ENCODE peak calls at places on chromosomes 12 and 14, in six cellular contexts. L, P, V, W, B and G are unnamed samples. For H3K4me1, the result is how much of the 10 kb centered on the place peaks cover.

GRCh38 chr14:103562135-103562384 is 397 bp downstream of the BAG5 start:
- DNase-seq in L (no peak), P (no peak), V (peak), W (no peak), B (no peak), G (no peak)

GRCh38 chr14:77061630-77062029 is 33.1 kb upstream of the IRF2BPL start:
- DNase-seq in L (no peak), P (no peak), V (peak), W (no peak), B (no peak), G (no peak)

GRCh38 chr12:112102127-112102526 is 6.5 kb downstream of the NAA25 start:
- DNase-seq in L (no peak), P (no peak), V (peak), W (no peak), B (no peak), G (no peak)

GRCh38 chr12:52428121-52428520 is 6.0 kb downstream of the KRT75 start:
- DNase-seq in L (no peak), P (no peak), V (no peak), W (no peak), B (no peak), G (no peak)

GRCh38 chr12:43805149-43805856 is 814 bp downstream of the TWF1 start:
- DNase-seq in L (no peak), P (no peak), V (no peak), W (peak), B (no peak), G (no peak)

GRCh38 chr12:42961395-42961794 is 371.8 kb upstream of the PRICKLE1 start:
- DNase-seq in L (peak), P (no peak), V (no peak), W (no peak), B (peak), G (peak)

GRCh38 chr12:67431436-67432049 is 162.4 kb downstream of the CAND1 start:
- DNase-seq in L (no peak), P (no peak), V (no peak), W (no peak), B (peak), G (no peak)

GRCh38 chr12:22858849-22859569 is 234.0 kb downstream of the ETNK1 start:
- DNase-seq in L (no peak), P (no peak), V (no peak), W (no peak), B (peak), G (no peak)

GRCh38 chr12:88812610-88813009 is 232.3 kb upstream of the KITLG start:
- DNase-seq in L (no peak), P (no peak), V (no peak), W (no peak), B (no peak), G (no peak)

GRCh38 chr14:91367173-91368171 is 50.1 kb downstream of the CCDC88C start:
- DNase-seq in L (peak), P (peak), V (no peak), W (no peak), B (peak), G (no peak)

GRCh38 chr12:12871587-12872138 is 19.7 kb upstream of the GPRC5A start:
- DNase-seq in L (no peak), P (no peak), V (no peak), W (no peak), B (no peak), G (no peak)

GRCh38 chr12:1013618-1014489 is 22.8 kb downstream of the ERC1 start:
- DNase-seq in L (no peak), P (peak), V (no peak), W (no peak), B (peak), G (no peak)

GRCh38 chr12:47270782-47271664 is 191.3 kb upstream of the AMIGO2 start:
- DNase-seq in L (no peak), P (peak), V (no peak), W (no peak), B (peak), G (peak)

GRCh38 chr14:57530571-57530970 is 36.9 kb upstream of the CCDC198 start:
- DNase-seq in L (no peak), P (no peak), V (no peak), W (no peak), B (no peak), G (no peak)

GRCh38 chr12:32964981-32965585 is 68.5 kb upstream of the PKP2 start:
- DNase-seq in L (no peak), P (no peak), V (no peak), W (no peak), B (no peak), G (no peak)

GRCh38 chr12:110244829-110245228 is 36.2 kb upstream of the ATP2A2 start:
- DNase-seq in L (no peak), P (no peak), V (no peak), W (no peak), B (no peak), G (peak)

GRCh38 chr14:103727313-103728000 is 11.8 kb downstream of the ZFYVE21 start:
- DNase-seq in L (no peak), P (no peak), V (no peak), W (no peak), B (no peak), G (no peak)

GRCh38 chr14:106586098-106586704 is 1059.8 kb downstream of the TMEM121 start:
- DNase-seq in L (peak), P (no peak), V (no peak), W (no peak), B (no peak), G (peak)

GRCh38 chr14:52008136-52008535 is 18.8 kb downstream of the RTRAF start:
- DNase-seq in L (no peak), P (no peak), V (no peak), W (no peak), B (no peak), G (no peak)

GRCh38 chr12:1633459-1633858 is 4.4 kb downstream of the WNT5B start:
- DNase-seq in L (no peak), P (no peak), V (no peak), W (no peak), B (no peak), G (no peak)

GRCh38 chr12:46921754-46922113 is 95.9 kb upstream of the SLC38A4 start:
- DNase-seq in L (no peak), P (peak), V (no peak), W (no peak), B (peak), G (no peak)

GRCh38 chr12:82817368-82817767 is 130.7 kb downstream of the TMTC2 start:
- DNase-seq in L (no peak), P (no peak), V (no peak), W (no peak), B (no peak), G (no peak)

GRCh38 chr12:113862570-113863454 is 103.3 kb downstream of the RBM19 start:
- DNase-seq in L (no peak), P (peak), V (no peak), W (no peak), B (peak), G (peak)

GRCh38 chr14:105192866-105193731 is 12.0 kb upstream of the NUDT14 start:
- DNase-seq in L (no peak), P (no peak), V (no peak), W (no peak), B (peak), G (peak)

GRCh38 chr12:80702889-80703605 is 4.4 kb upstream of the MYF6 start:
- DNase-seq in L (no peak), P (peak), V (no peak), W (no peak), B (peak), G (peak)
- H3K4me3 ChIP-seq in L (no peak), P (no peak), V (no peak), W (no peak), B (no peak), G (peak)

DNA sequence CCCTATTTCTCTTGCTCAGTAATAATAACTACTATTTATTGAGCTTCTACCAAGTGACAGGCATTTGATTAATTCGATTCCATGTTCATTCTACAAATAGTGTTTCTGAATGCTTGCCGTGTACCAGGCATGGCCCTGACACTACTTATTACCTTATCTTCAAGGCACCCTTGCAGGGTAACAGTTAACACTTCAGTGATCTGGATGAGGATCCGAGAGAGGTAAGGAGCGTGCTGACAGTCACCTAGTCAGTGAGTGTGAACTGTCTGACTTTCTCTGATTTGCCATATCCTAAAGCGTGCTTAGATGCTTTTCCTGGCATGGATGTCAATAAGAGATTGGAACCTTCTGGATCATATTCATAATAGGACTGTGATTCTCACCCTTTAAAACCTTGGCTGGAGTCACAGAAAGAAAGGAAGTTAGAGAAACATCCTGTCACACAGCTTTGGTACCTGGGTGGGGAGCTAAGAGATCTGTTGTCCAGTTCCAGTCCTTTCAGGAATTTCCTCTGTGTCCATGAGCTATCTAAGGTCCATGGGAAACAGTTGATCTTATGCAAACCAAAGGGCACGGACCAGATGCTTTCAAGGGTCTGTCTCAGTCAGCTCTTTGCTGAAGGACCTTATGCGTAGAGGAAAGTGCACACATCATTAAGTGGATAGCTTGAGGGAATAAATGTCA is 54.8 kb downstream of the PPFIBP1 start:
- DNase-seq in L (no peak), P (no peak), V (no peak), W (no peak), B (no peak), G (no peak)
- H3K4me1 ChIP-seq in L (under half), P (under half), V (under half), W (under half), B (under half), G (under half)

DNA sequence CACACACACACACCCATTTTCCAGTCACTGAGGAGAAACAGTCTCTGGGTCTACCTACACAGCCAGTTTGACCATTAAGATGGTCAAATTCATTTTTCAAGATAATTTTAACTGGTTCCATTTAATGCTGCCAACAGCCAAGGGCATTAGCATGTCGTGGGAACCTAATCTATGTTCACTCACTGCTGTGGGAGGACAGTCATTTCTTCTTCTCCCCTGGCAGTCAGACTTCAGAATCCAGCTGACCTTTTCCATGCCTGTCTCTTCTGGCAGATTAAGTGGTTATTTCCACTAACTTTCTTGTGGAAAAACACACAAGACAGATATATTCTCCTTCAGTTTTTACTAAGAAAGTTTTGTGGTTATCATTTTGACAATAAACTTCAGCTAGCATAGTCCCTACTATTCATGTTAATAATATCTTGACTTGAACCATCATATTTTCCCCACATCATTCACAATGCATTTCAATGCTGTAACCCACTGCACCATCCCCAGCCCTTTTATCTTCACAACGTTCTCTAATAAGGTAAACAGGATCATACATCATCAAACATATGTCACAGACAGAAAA is 82.2 kb downstream of the DAD1 start:
- DNase-seq in L (no peak), P (peak), V (no peak), W (no peak), B (no peak), G (no peak)
- H3K4me3 ChIP-seq in L (no peak), P (no peak), V (no peak), W (no peak), B (no peak), G (peak)

DNA sequence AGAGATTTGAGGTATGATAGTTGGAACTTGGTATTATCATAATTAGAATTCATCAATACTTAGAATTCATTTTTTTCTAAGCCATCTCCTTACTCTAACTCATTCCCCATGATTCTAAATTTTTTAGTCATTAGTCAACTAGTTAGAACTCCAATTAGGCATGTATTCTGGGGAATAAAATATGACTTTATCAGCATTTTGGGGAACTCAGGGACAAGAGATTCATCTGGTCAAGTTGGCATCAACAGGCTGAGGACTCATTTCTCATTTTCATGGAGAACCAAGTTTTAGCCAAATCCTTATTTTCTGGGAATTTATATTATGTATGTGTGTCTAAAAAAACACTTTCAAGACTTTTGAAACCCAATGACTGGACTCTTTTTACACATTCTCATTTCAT is 29.2 kb downstream of the DIP2B start:
- DNase-seq in L (no peak), P (peak), V (no peak), W (no peak), B (no peak), G (no peak)
- H3K4me1 ChIP-seq in L (under half), P (under half), V (under half), W (under half), B (under half), G (under half)

GRCh38 chr12:65605019-65605418 is 219.3 kb upstream of the HMGA2 start:
- DNase-seq in L (no peak), P (peak), V (no peak), W (no peak), B (peak), G (no peak)

GRCh38 chr12:65606008-65606766 is 218.1 kb upstream of the HMGA2 start:
- DNase-seq in L (no peak), P (no peak), V (no peak), W (no peak), B (no peak), G (no peak)

GRCh38 chr12:65602191-65602578 is 222.1 kb upstream of the HMGA2 start:
- DNase-seq in L (no peak), P (no peak), V (no peak), W (no peak), B (no peak), G (no peak)

GRCh38 chr12:65603428-65604351 is 220.6 kb upstream of the HMGA2 start:
- DNase-seq in L (peak), P (peak), V (peak), W (no peak), B (peak), G (peak)

GRCh38 chr12:65602579-65603295 is 221.5 kb upstream of the HMGA2 start:
- DNase-seq in L (peak), P (peak), V (peak), W (peak), B (peak), G (peak)
- H3K4me3 ChIP-seq in L (no peak), P (no peak), V (peak), W (no peak), B (peak), G (peak)

DNA sequence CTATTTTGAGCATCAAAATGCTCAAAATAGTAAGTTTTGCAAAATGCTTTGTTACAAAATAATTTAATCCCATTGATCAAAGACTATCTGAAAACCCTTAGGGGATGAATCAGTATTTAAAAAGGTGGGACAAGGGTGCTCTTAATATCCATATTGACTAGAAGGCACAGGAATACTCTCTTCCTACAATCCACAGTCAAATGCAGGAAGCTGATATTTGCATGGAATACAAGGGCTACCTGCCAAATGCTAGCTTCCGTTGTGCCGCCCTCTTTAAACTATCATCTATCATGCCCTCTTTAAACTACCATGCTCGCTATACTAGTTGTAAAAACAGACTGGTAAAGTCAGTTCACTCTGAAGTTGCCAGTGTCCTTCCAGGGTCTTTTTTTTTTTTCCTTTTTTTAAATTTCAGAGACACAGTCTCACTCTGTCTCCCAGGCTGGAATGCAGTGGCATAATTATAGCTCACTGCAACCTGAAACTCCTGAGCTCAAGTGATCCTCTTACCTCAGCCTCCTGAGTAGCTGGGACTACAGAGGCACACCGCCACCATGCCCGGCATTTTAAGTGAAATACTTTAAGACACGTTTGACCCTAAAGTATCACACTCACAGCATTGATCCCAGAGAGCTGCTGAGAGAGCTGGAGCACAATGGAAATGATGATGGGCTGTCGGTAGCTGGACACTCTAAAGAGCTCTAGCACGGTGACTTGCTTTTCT is 6.8 kb downstream of the SLC2A3 start:
- DNase-seq in L (no peak), P (no peak), V (no peak), W (no peak), B (no peak), G (no peak)
- H3K4me1 ChIP-seq in L (under half), P (under half), V (under half), W (under half), B (under half), G (under half)

DNA sequence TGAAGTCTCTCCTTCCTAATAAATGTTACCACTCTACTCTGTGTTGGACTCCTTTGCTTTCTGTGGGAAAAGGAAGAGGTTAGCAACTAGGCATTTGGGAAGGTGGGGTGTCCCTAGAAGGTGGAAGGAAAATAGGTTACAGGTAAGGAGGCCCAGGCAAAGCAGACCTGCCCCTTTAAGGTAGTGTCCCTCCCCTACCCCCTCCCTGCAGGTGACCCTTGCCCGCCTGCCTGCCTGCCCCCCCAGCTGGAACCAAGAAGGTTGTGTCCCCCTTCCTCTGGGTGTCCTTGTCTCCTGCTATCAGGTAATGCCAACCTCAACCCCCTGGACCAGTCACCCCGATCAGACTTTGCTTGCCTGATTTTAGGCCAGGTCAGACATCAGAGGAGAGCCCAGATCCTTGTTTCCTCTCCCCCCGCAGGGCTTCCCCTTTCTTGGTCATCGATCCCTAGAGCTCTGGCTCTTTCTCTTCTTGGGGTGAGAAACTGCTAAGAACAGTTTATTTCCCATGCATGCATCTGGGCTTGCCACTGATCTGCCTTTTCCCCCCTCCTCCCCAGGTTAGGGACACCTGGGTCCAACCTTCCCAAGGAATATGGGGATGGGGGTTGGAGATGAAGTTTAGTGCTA is at the start of gene SLC39A5:
- DNase-seq in L (no peak), P (no peak), V (no peak), W (no peak), B (no peak), G (no peak)
- H3K4me3 ChIP-seq in L (peak), P (no peak), V (no peak), W (no peak), B (no peak), G (no peak)

GRCh38 chr14:89833120-89833521 is 121.4 kb downstream of the EFCAB11 start:
- DNase-seq in L (no peak), P (no peak), V (no peak), W (no peak), B (no peak), G (no peak)
- H3K4me1 ChIP-seq in L (under half), P (under half), V (under half), W (under half), B (under half), G (under half)